ENCODE peak calls at places on chromosome 6, in eight cellular contexts. K is GM23248; U is neural progenitor cell; S is CD8-positive, alpha-beta T cell; R is lower leg skin; A is uterus; X is WERI-Rb-1; D is coronary artery. H is an unnamed sample.

GRCh38 chr6:12403201-12403826 is 113.2 kb downstream of the EDN1 start:
- DNase-seq in K (peak; percentile 89), U (no peak), S (no peak), R (no peak), A (no peak), X (no peak), D (no peak), H (no peak)

GRCh38 chr6:6610031-6610591 is 21.6 kb downstream of the LY86 start:
- DNase-seq in K (no peak), U (no peak), S (peak; percentile 47), R (no peak), A (no peak), X (no peak), D (no peak), H (peak; percentile 39)

GRCh38 chr6:91506509-91506908 is 919.6 kb upstream of the MAP3K7 start:
- DNase-seq in K (no peak), U (no peak), S (no peak), R (no peak), A (no peak), X (no peak), D (no peak), H (no peak)

GRCh38 chr6:100554228-100554627 is 89.5 kb upstream of the SIM1 start:
- DNase-seq in K (no peak), U (no peak), S (no peak), R (no peak), A (no peak), X (peak; percentile 66), D (no peak), H (no peak)

GRCh38 chr6:32700391-32701040 is 34.1 kb upstream of the HLA-DQB1 start:
- DNase-seq in K (peak; percentile 67), U (peak; percentile 77), S (peak; percentile 13), R (peak; percentile 17), A (peak; percentile 28), X (peak; percentile 62), D (no peak), H (peak; percentile 32)

GRCh38 chr6:145704153-145704781 is 31.1 kb downstream of the EPM2A start:
- DNase-seq in K (peak; percentile 56), U (no peak), S (no peak), R (no peak), A (no peak), X (no peak), D (no peak), H (no peak)

GRCh38 chr6:27031302-27031701 is 216.2 kb upstream of the PRSS16 start:
- DNase-seq in K (no peak), U (no peak), S (no peak), R (no peak), A (no peak), X (no peak), D (no peak), H (no peak)

GRCh38 chr6:1884313-1884712 is 274.6 kb downstream of the FOXC1 start:
- DNase-seq in K (no peak), U (no peak), S (no peak), R (no peak), A (no peak), X (no peak), D (no peak), H (no peak)

GRCh38 chr6:134503542-134504281 is 185.8 kb upstream of the SGK1 start:
- DNase-seq in K (peak; percentile 52), U (no peak), S (no peak), R (no peak), A (no peak), X (no peak), D (no peak), H (no peak)

GRCh38 chr6:146224449-146224848 is 195.6 kb downstream of the GRM1 start:
- DNase-seq in K (no peak), U (no peak), S (no peak), R (no peak), A (no peak), X (no peak), D (no peak), H (no peak)

GRCh38 chr6:122202576-122203137 is 196.8 kb upstream of the HSF2 start:
- DNase-seq in K (no peak), U (no peak), S (no peak), R (no peak), A (no peak), X (no peak), D (no peak), H (no peak)

GRCh38 chr6:4879724-4880372 is 103.6 kb downstream of the CDYL start:
- DNase-seq in K (no peak), U (no peak), S (no peak), R (no peak), A (no peak), X (no peak), D (no peak), H (no peak)

GRCh38 chr6:4872841-4873240 is 96.6 kb downstream of the CDYL start:
- DNase-seq in K (no peak), U (no peak), S (no peak), R (no peak), A (no peak), X (no peak), D (no peak), H (no peak)

GRCh38 chr6:4870821-4871494 is 94.8 kb downstream of the CDYL start:
- DNase-seq in K (peak; percentile 50), U (no peak), S (no peak), R (no peak), A (no peak), X (no peak), D (no peak), H (no peak)

GRCh38 chr6:4871825-4872224 is 95.6 kb downstream of the CDYL start:
- DNase-seq in K (no peak), U (no peak), S (no peak), R (no peak), A (no peak), X (no peak), D (no peak), H (no peak)

GRCh38 chr6:4873928-4874327 is 97.7 kb downstream of the CDYL start:
- DNase-seq in K (no peak), U (no peak), S (no peak), R (no peak), A (no peak), X (no peak), D (no peak), H (no peak)
- H3K4me3 ChIP-seq in K (no peak overlapping the region), U (no peak overlapping the region), S (no peak overlapping the region), R (no peak overlapping the region), A (no peak overlapping the region), X (no peak overlapping the region), D (no peak overlapping the region), H (no peak overlapping the region)

DNA sequence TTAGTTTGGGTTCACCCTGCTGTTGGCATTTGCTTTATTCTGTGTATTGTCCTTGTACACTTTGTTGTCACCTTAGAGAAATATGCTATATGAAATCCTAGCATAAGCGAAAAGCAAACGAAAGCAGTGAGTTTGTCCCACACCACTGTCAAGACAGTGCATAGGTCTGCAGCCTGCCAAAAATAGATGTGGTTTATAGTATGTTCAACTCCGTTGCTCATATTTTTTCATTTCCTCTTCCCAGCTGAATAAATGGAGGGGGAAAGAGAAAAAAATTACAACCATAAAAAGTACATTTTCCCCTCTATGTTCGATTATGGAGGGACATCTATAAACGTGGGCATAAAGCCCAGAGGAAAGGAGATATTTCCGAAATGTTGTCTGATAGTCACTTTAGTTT is 25.8 kb downstream of the PRL start:
- DNase-seq in K (no peak), U (no peak), S (no peak), R (no peak), A (no peak), X (no peak), D (no peak), H (peak; percentile 23)
- H3K4me3 ChIP-seq in K (no peak overlapping the region), U (no peak overlapping the region), S (no peak overlapping the region), R (no peak overlapping the region), A (no peak overlapping the region), X (no peak overlapping the region), D (no peak overlapping the region), H (no peak overlapping the region)

GRCh38 chr6:36505744-36506534 is 41.3 kb downstream of the STK38 start:
- DNase-seq in K (no peak), U (no peak), S (no peak), R (no peak), A (no peak), X (no peak), D (no peak), H (no peak)

GRCh38 chr6:36506617-36507016 is 40.7 kb downstream of the STK38 start:
- DNase-seq in K (no peak), U (no peak), S (no peak), R (no peak), A (no peak), X (no peak), D (no peak), H (no peak)

GRCh38 chr6:36504982-36505381 is 42.3 kb downstream of the STK38 start:
- DNase-seq in K (peak; percentile 75), U (no peak), S (no peak), R (no peak), A (no peak), X (no peak), D (no peak), H (no peak)

GRCh38 chr6:36510365-36510764 is 36.9 kb downstream of the STK38 start:
- DNase-seq in K (no peak), U (no peak), S (no peak), R (no peak), A (no peak), X (no peak), D (no peak), H (no peak)

DNA sequence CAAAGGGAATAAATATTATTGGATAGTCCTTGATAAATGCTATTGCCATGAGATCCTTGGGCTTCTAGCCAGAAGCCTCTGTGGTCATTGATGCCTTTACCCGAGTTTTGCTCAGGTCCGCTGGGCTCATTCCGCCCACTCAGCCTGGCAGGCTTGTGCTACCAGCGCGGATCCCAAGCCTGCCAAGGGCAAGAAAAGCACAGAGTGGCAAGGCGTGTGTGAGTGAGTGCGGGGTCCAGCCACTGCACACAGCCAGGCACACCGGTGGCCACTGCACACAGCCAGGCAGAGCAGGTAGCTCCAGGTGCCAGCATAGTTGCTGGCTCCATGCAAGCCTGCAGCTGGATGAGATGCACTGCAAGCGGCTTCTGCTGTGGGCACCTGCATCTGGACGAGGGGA is 38.7 kb downstream of the STK38 start:
- DNase-seq in K (no peak), U (no peak), S (no peak), R (no peak), A (no peak), X (no peak), D (no peak), H (no peak)
- H3K4me3 ChIP-seq in K (no peak overlapping the region), U (no peak overlapping the region), S (no peak overlapping the region), R (no peak overlapping the region), A (no peak overlapping the region), X (no peak overlapping the region), D (no peak overlapping the region), H (no peak overlapping the region)

GRCh38 chr6:129680633-129681032 is 29.3 kb downstream of the ARHGAP18 start:
- DNase-seq in K (no peak), U (no peak), S (no peak), R (no peak), A (no peak), X (no peak), D (no peak), H (no peak)

GRCh38 chr6:129677634-129678325 is 32.2 kb downstream of the ARHGAP18 start:
- DNase-seq in K (peak; percentile 29), U (no peak), S (no peak), R (no peak), A (no peak), X (no peak), D (no peak), H (no peak)

GRCh38 chr6:129678463-129678862 is 31.5 kb downstream of the ARHGAP18 start:
- DNase-seq in K (peak; percentile 34), U (no peak), S (no peak), R (no peak), A (no peak), X (no peak), D (no peak), H (no peak)

GRCh38 chr6:129679250-129679649 is 30.7 kb downstream of the ARHGAP18 start:
- DNase-seq in K (peak; percentile 71), U (no peak), S (no peak), R (no peak), A (no peak), X (no peak), D (no peak), H (no peak)

GRCh38 chr6:129679758-129680157 is 30.2 kb downstream of the ARHGAP18 start:
- DNase-seq in K (peak; percentile 52), U (no peak), S (no peak), R (no peak), A (no peak), X (no peak), D (no peak), H (no peak)
- H3K4me3 ChIP-seq in K (peak overlapping the region; percentile 58), U (no peak overlapping the region), S (no peak overlapping the region), R (no peak overlapping the region), A (no peak overlapping the region), X (no peak overlapping the region), D (no peak overlapping the region), H (no peak overlapping the region)

H was measured in Jurkat, Clone E6-1.